ENCODE peak calls at places on chromosomes 12 and 14, in seven cellular contexts. Q is K562, F is HepG2, Z is HCT116, E is SK-N-SH, V is H1, T is GM12878. N is an unnamed sample.

GRCh38 chr14:98952595-98953325 is 319.2 kb downstream of the BCL11B start:
- DNase-seq in Q (peak; percentile 1), F (no peak), Z (peak; percentile 23), E (no peak), V (no peak), T (no peak), N (no peak)

GRCh38 chr12:59548930-59549329 is 46.9 kb upstream of the SLC16A7 start:
- DNase-seq in Q (no peak), F (no peak), Z (no peak), E (no peak), V (no peak), T (no peak), N (no peak)

GRCh38 chr12:50103767-50104321 is at the start of gene GPD1:
- DNase-seq in Q (peak; percentile 76), F (peak; percentile 67), Z (peak; percentile 16), E (peak; percentile 74), V (no peak), T (no peak), N (peak; percentile 78)

GRCh38 chr14:55807536-55807935 is 227.5 kb downstream of the KTN1 start:
- DNase-seq in Q (no peak), F (no peak), Z (no peak), E (peak; percentile 3), V (no peak), T (no peak), N (no peak)

GRCh38 chr12:128825845-128826244 is 2.1 kb upstream of the SLC15A4 start:
- DNase-seq in Q (no peak), F (no peak), Z (no peak), E (no peak), V (no peak), T (no peak), N (no peak)

GRCh38 chr14:104593710-104594121 is 10.9 kb downstream of the TMEM179 start:
- DNase-seq in Q (no peak), F (no peak), Z (no peak), E (peak; percentile 45), V (no peak), T (no peak), N (no peak)

GRCh38 chr12:23771230-23771949 is 178.1 kb downstream of the SOX5 start:
- DNase-seq in Q (no peak), F (peak; percentile 4), Z (no peak), E (no peak), V (no peak), T (no peak), N (no peak)

GRCh38 chr12:102571889-102572288 is 91.5 kb upstream of the IGF1 start:
- DNase-seq in Q (no peak), F (no peak), Z (no peak), E (no peak), V (no peak), T (no peak), N (no peak)

GRCh38 chr12:8950287-8950574 is 786 bp upstream of the M6PR start:
- DNase-seq in Q (no peak), F (no peak), Z (no peak), E (no peak), V (no peak), T (no peak), N (no peak)

GRCh38 chr14:77638738-77639137 is 22.3 kb upstream of the SPTLC2 start:
- DNase-seq in Q (peak; percentile 44), F (no peak), Z (no peak), E (no peak), V (no peak), T (no peak), N (no peak)

GRCh38 chr14:71698027-71698426 is 234.2 kb upstream of the RGS6 start:
- DNase-seq in Q (no peak), F (no peak), Z (no peak), E (no peak), V (no peak), T (no peak), N (no peak)

GRCh38 chr14:31939934-31940333 is 137.2 kb upstream of the ARHGAP5 start:
- DNase-seq in Q (no peak), F (no peak), Z (no peak), E (no peak), V (no peak), T (no peak), N (no peak)

GRCh38 chr12:104549820-104550480 is 93.2 kb downstream of the CHST11 start:
- DNase-seq in Q (no peak), F (no peak), Z (peak; percentile 36), E (no peak), V (no peak), T (no peak), N (no peak)

GRCh38 chr14:62674833-62675232 is 370.4 kb downstream of the KCNH5 start:
- DNase-seq in Q (no peak), F (no peak), Z (no peak), E (no peak), V (no peak), T (no peak), N (no peak)

GRCh38 chr12:96375841-96376249 is 24.4 kb downstream of the CDK17 start:
- DNase-seq in Q (peak; percentile 65), F (no peak), Z (no peak), E (no peak), V (no peak), T (peak; percentile 56), N (no peak)

GRCh38 chr14:55430024-55430690 is 10.3 kb downstream of the TBPL2 start:
- DNase-seq in Q (peak; percentile 72), F (peak; percentile 64), Z (peak; percentile 66), E (peak; percentile 59), V (no peak), T (no peak), N (peak; percentile 79)

GRCh38 chr14:101288436-101289229 is 272.7 kb upstream of the DIO3 start:
- DNase-seq in Q (no peak), F (peak; percentile 99), Z (no peak), E (no peak), V (no peak), T (no peak), N (no peak)

GRCh38 chr14:101290681-101291080 is 270.6 kb upstream of the DIO3 start:
- DNase-seq in Q (no peak), F (no peak), Z (no peak), E (no peak), V (no peak), T (no peak), N (no peak)

GRCh38 chr14:101289911-101290310 is 271.4 kb upstream of the DIO3 start:
- DNase-seq in Q (no peak), F (no peak), Z (no peak), E (no peak), V (no peak), T (no peak), N (no peak)

GRCh38 chr14:101291390-101291789 is 269.9 kb upstream of the DIO3 start:
- DNase-seq in Q (no peak), F (no peak), Z (no peak), E (no peak), V (no peak), T (no peak), N (no peak)

DNA sequence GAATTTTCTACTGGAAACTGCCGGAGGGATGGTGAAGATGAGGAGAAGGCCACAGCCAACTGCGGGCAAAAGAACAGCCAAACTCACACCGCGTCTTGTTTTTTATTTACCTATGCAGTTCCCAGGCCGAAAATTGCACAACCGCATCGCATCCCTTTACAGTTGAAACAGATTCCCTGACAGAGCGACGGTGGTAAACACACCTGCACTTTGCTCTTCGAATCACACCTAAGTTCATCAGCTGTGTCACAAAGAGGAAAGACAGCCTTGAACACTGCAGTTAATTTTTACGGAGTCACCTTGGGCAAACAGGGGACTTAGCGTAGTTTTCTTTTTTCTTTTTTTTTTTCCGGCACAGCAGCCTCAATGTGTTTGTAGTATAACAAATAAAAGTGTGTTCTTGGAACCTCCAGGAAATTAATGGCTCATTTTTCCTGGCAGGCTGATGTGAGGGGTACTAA is 272.0 kb upstream of the DIO3 start:
- DNase-seq in Q (no peak), F (peak; percentile 99), Z (no peak), E (no peak), V (no peak), T (no peak), N (no peak)
- TF ChIP-seq JUND in Q (no peak), F (peak; percentile 66), Z (no peak), E (no peak), V (no peak), T (no peak), N (no peak)

DNA sequence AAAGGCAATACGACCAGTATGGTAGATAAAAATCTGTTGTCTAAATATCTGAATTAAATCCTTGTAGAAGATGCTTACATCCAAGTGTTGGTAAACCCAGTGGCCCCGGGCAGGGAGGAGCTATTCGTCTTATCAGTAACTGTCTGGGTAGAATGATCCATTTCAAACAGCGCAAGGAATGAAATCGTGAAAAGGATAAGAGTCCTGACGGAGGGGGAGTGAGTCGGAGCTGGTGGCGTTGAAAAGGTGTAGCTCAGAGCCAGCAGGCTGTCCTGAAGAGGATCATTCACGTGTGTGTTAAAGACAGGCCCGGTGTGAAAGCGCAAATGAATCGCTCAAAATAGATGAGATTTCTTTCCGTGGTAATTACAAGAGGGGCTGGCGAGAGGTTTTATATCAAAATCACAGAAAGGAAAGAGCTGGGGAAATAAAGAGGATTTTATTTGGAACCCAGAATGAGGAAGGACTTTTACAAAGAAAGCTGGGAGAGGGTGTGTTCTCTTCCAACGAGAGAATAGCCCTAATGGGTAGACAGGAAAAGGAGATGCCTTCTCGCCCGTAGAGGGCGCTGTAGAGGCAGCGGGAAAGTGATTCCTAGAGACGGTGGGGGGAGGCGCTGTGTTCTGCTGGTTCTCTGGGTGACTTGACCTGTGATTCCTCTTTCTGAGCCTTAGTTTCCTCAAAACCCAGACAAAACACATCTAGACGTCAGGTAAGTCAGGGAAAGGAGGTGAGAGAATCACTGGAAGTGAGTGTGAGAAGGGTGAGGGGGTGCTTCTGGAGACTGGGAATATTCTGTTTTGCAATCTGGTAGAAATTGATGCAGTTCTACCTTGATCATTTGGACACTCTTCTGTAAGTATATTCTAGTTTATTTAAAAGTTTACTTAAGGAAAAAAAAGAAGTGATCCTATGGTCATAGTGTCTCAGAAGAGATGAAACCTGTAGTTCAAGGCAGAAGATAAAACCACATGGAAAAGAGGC is 39.3 kb downstream of the SRRM4 start:
- DNase-seq in Q (peak; percentile 72), F (peak; percentile 36), Z (peak; percentile 36), E (peak; percentile 26), V (peak; percentile 54), T (no peak), N (no peak)
- TF ChIP-seq JUND in Q (no peak), F (no peak), Z (no peak), E (no peak), V (no peak), T (no peak), N (no peak)

DNA sequence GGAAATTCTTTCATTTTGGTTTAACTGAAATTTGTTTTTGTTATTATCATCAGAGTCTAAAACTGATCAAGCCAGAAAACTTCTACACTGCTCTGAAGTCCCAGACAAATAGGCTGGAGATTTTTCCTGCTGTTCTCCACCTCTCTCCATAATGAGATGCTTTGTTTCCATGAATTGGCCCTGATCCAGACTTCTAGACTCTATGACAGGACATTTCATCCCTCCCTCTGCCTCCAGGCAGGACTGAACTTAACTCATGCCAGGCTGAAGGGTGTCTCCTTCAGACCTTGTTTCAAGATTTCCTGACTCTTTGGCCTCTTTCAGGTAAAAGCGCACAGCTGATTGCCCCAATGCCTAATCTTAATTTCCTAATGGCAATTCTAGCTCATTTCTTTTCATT is 69.1 kb upstream of the HOXC13 start:
- DNase-seq in Q (no peak), F (peak; percentile 50), Z (no peak), E (no peak), V (no peak), T (no peak), N (no peak)
- TF ChIP-seq JUND in Q (no peak), F (no peak), Z (no peak), E (no peak), V (no peak), T (no peak), N (no peak)

GRCh38 chr12:92065018-92065499 is 80.6 kb downstream of the BTG1 start:
- DNase-seq in Q (no peak), F (peak; percentile 53), Z (no peak), E (no peak), V (no peak), T (peak; percentile 78), N (peak; percentile 58)
- TF ChIP-seq JUND in Q (no peak), F (no peak), Z (no peak), E (no peak), V (no peak), T (no peak), N (no peak)

N was measured in T47D.